ENCODE peak calls at places on chromosomes 2 and 18, in six cellular contexts. One of them, this sample, is unnamed.

GRCh38 chr2:233084488-233084887 is 24.3 kb downstream of the INPP5D start:
- DNase-seq in GM12878: peak
- DNase-seq in HepG2: no peak
- DNase-seq in K562: no peak
- DNase-seq in SK-N-SH: no peak
- DNase-seq in H1: no peak
- DNase-seq in this sample: no peak

GRCh38 chr2:210663574-210663973 is 107.2 kb downstream of the CPS1 start:
- DNase-seq in GM12878: no peak
- DNase-seq in SK-N-SH: peak
- DNase-seq in H1: no peak
- DNase-seq in K562: no peak
- DNase-seq in HepG2: peak
- DNase-seq in this sample: no peak

GRCh38 chr2:87996570-87996969 is 19.8 kb downstream of the RNU2-63P start:
- DNase-seq in H1: no peak
- DNase-seq in K562: no peak
- DNase-seq in HepG2: no peak
- DNase-seq in GM12878: no peak
- DNase-seq in SK-N-SH: no peak
- DNase-seq in this sample: no peak

GRCh38 chr2:30224147-30224546 is 7.2 kb upstream of the LBH start:
- DNase-seq in HepG2: no peak
- DNase-seq in H1: no peak
- DNase-seq in K562: no peak
- DNase-seq in GM12878: no peak
- DNase-seq in SK-N-SH: no peak
- DNase-seq in this sample: no peak

GRCh38 chr2:160491922-160492371 is 1.7 kb downstream of the RBMS1 start:
- DNase-seq in H1: no peak
- DNase-seq in GM12878: no peak
- DNase-seq in SK-N-SH: no peak
- DNase-seq in HepG2: peak
- DNase-seq in K562: no peak
- DNase-seq in this sample: no peak

GRCh38 chr2:191296083-191297006 is 51.1 kb downstream of the MYO1B start:
- DNase-seq in SK-N-SH: no peak
- DNase-seq in GM12878: no peak
- DNase-seq in H1: no peak
- DNase-seq in K562: no peak
- DNase-seq in HepG2: no peak
- DNase-seq in this sample: no peak

GRCh38 chr18:76348267-76349066 is 146.6 kb downstream of the ZNF516 start:
- DNase-seq in SK-N-SH: no peak
- DNase-seq in K562: no peak
- DNase-seq in GM12878: no peak
- DNase-seq in H1: no peak
- DNase-seq in HepG2: peak
- DNase-seq in this sample: no peak

GRCh38 chr2:32688511-32688910 is 60.7 kb downstream of the TTC27 start:
- DNase-seq in H1: no peak
- DNase-seq in K562: no peak
- DNase-seq in HepG2: no peak
- DNase-seq in SK-N-SH: no peak
- DNase-seq in GM12878: no peak
- DNase-seq in this sample: no peak

GRCh38 chr2:44269831-44270230 is 5.4 kb upstream of the SLC3A1 start:
- DNase-seq in HepG2: no peak
- DNase-seq in SK-N-SH: no peak
- DNase-seq in K562: no peak
- DNase-seq in H1: no peak
- DNase-seq in GM12878: no peak
- DNase-seq in this sample: no peak

GRCh38 chr18:61352611-61353010 is 19.4 kb downstream of the CDH20 start:
- DNase-seq in K562: no peak
- DNase-seq in GM12878: no peak
- DNase-seq in HepG2: no peak
- DNase-seq in H1: no peak
- DNase-seq in SK-N-SH: no peak
- DNase-seq in this sample: no peak

GRCh38 chr2:26324903-26325302 is 21.0 kb upstream of the SELENOI start:
- DNase-seq in GM12878: no peak
- DNase-seq in H1: no peak
- DNase-seq in K562: no peak
- DNase-seq in SK-N-SH: no peak
- DNase-seq in HepG2: no peak
- DNase-seq in this sample: no peak

GRCh38 chr18:37456395-37456794 is 109.2 kb downstream of the CELF4 start:
- DNase-seq in GM12878: no peak
- DNase-seq in SK-N-SH: no peak
- DNase-seq in H1: no peak
- DNase-seq in K562: no peak
- DNase-seq in HepG2: no peak
- DNase-seq in this sample: no peak

GRCh38 chr2:113218283-113219091 is 44.7 kb downstream of the PSD4 start:
- DNase-seq in SK-N-SH: no peak
- DNase-seq in K562: no peak
- DNase-seq in HepG2: peak
- DNase-seq in GM12878: no peak
- DNase-seq in H1: no peak
- DNase-seq in this sample: no peak

GRCh38 chr18:21636769-21637168 is 24.7 kb downstream of the SNRPD1 start:
- DNase-seq in K562: no peak
- DNase-seq in SK-N-SH: no peak
- DNase-seq in GM12878: no peak
- DNase-seq in HepG2: no peak
- DNase-seq in H1: no peak
- DNase-seq in this sample: no peak

GRCh38 chr2:28423856-28424605 is 31.4 kb downstream of the FOSL2 start:
- DNase-seq in SK-N-SH: peak
- DNase-seq in H1: no peak
- DNase-seq in HepG2: no peak
- DNase-seq in GM12878: no peak
- DNase-seq in K562: no peak
- DNase-seq in this sample: no peak

GRCh38 chr2:134466141-134466540 is 212.3 kb downstream of the MGAT5 start:
- DNase-seq in H1: peak
- DNase-seq in SK-N-SH: peak
- DNase-seq in HepG2: peak
- DNase-seq in K562: no peak
- DNase-seq in GM12878: peak
- DNase-seq in this sample: peak

GRCh38 chr18:22057908-22058527 is 111.4 kb upstream of the GATA6 start:
- DNase-seq in GM12878: no peak
- DNase-seq in H1: no peak
- DNase-seq in K562: no peak
- DNase-seq in HepG2: peak
- DNase-seq in SK-N-SH: no peak
- DNase-seq in this sample: no peak

GRCh38 chr2:237774811-237775553 is 23.6 kb upstream of the RBM44 start:
- DNase-seq in SK-N-SH: peak
- DNase-seq in H1: peak
- DNase-seq in HepG2: peak
- DNase-seq in K562: peak
- DNase-seq in GM12878: peak
- DNase-seq in this sample: peak

GRCh38 chr2:16204251-16204650 is 263.9 kb downstream of the MYCN start:
- DNase-seq in GM12878: no peak
- DNase-seq in SK-N-SH: no peak
- DNase-seq in HepG2: no peak
- DNase-seq in H1: no peak
- DNase-seq in K562: no peak
- DNase-seq in this sample: no peak

GRCh38 chr2:119247844-119248271 is 24.2 kb downstream of the STEAP3 start:
- DNase-seq in GM12878: no peak
- DNase-seq in SK-N-SH: no peak
- DNase-seq in K562: no peak
- DNase-seq in HepG2: no peak
- DNase-seq in H1: no peak
- DNase-seq in this sample: no peak

GRCh38 chr2:213069531-213069930 is 81.9 kb downstream of the IKZF2 start:
- DNase-seq in K562: no peak
- DNase-seq in SK-N-SH: no peak
- DNase-seq in H1: no peak
- DNase-seq in GM12878: no peak
- DNase-seq in HepG2: no peak
- DNase-seq in this sample: no peak

GRCh38 chr2:57965961-57966360 is 80.6 kb upstream of the VRK2 start:
- DNase-seq in HepG2: no peak
- DNase-seq in H1: no peak
- DNase-seq in GM12878: no peak
- DNase-seq in K562: no peak
- DNase-seq in SK-N-SH: no peak
- DNase-seq in this sample: no peak

GRCh38 chr2:45929674-45930395 is 278.4 kb downstream of the PRKCE start:
- DNase-seq in HepG2: no peak
- DNase-seq in H1: no peak
- DNase-seq in SK-N-SH: no peak
- DNase-seq in K562: no peak
- DNase-seq in GM12878: no peak
- DNase-seq in this sample: no peak

GRCh38 chr2:129768485-129769258 is 210.8 kb upstream of the RAB6C start:
- DNase-seq in SK-N-SH: no peak
- DNase-seq in H1: no peak
- DNase-seq in K562: no peak
- DNase-seq in HepG2: no peak
- DNase-seq in GM12878: no peak
- DNase-seq in this sample: no peak

GRCh38 chr2:23803965-23804542 is 122.9 kb downstream of the ATAD2B start:
- DNase-seq in H1: no peak
- DNase-seq in SK-N-SH: peak
- DNase-seq in GM12878: no peak
- DNase-seq in HepG2: peak
- DNase-seq in K562: peak
- DNase-seq in this sample: no peak

GRCh38 chr18:79329786-79330185 is 65.9 kb upstream of the NFATC1 start:
- DNase-seq in GM12878: no peak
- DNase-seq in HepG2: no peak
- DNase-seq in SK-N-SH: no peak
- DNase-seq in H1: peak
- DNase-seq in K562: no peak
- DNase-seq in this sample: no peak

GRCh38 chr2:152176113-152176714 is 651 bp upstream of the STAM2 start:
- DNase-seq in K562: no peak
- DNase-seq in H1: no peak
- DNase-seq in SK-N-SH: no peak
- DNase-seq in GM12878: no peak
- DNase-seq in HepG2: peak
- DNase-seq in this sample: no peak

GRCh38 chr2:37634914-37635358 is 36.5 kb downstream of the CDC42EP3 start:
- DNase-seq in SK-N-SH: no peak
- DNase-seq in H1: no peak
- DNase-seq in HepG2: no peak
- DNase-seq in K562: no peak
- DNase-seq in GM12878: no peak
- DNase-seq in this sample: no peak

GRCh38 chr2:31255911-31256571 is 22.1 kb downstream of the EHD3 start:
- DNase-seq in H1: no peak
- DNase-seq in SK-N-SH: no peak
- DNase-seq in HepG2: no peak
- DNase-seq in K562: no peak
- DNase-seq in GM12878: peak
- DNase-seq in this sample: no peak

GRCh38 chr18:74946646-74947045 is 262.3 kb downstream of the PTGR3 start:
- DNase-seq in GM12878: no peak
- DNase-seq in H1: no peak
- DNase-seq in K562: no peak
- DNase-seq in HepG2: no peak
- DNase-seq in SK-N-SH: peak
- DNase-seq in this sample: no peak
- H3K27ac ChIP-seq in GM12878: no peak
- H3K27ac ChIP-seq in H1: no peak
- H3K27ac ChIP-seq in K562: no peak
- H3K27ac ChIP-seq in HepG2: no peak
- H3K27ac ChIP-seq in SK-N-SH: no peak
- H3K27ac ChIP-seq in this sample: no peak

DNA sequence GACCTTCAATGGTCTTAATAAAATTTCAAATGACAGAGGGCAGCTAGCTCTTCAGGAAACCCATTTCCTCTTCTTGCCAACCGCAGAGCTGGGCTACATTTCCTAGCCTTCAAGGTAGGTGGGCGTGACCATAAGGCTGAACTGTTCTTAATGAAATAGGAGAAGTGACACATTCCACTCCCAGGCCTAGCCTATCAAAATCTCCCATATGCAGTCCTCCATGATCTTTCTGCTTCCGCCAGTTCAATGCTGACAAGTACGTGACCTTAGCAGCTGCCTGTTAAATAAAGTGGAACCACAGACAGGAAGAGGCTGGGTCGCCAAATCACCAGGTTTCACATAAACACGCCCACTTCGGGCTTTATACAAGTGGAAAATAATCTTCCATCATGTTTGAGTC is 13.2 kb downstream of the SERPINE2 start:
- DNase-seq in SK-N-SH: no peak
- DNase-seq in K562: peak
- DNase-seq in GM12878: peak
- DNase-seq in H1: no peak
- DNase-seq in HepG2: no peak
- DNase-seq in this sample: no peak
- TF ChIP-seq RAD21 in SK-N-SH: no peak
- TF ChIP-seq RAD21 in K562: no peak
- TF ChIP-seq RAD21 in GM12878: no peak
- TF ChIP-seq RAD21 in H1: no peak
- TF ChIP-seq RAD21 in HepG2: no peak
- TF ChIP-seq RAD21 in this sample: no peak

GRCh38 chr2:21822505-21822904 is 698.7 kb downstream of the TDRD15 start:
- DNase-seq in K562: no peak
- DNase-seq in HepG2: no peak
- DNase-seq in H1: no peak
- DNase-seq in SK-N-SH: no peak
- DNase-seq in GM12878: no peak
- DNase-seq in this sample: no peak
- TF ChIP-seq SIN3A in K562: no peak
- TF ChIP-seq SIN3A in HepG2: no peak
- TF ChIP-seq SIN3A in H1: no peak
- TF ChIP-seq SIN3A in SK-N-SH: no peak
- TF ChIP-seq SIN3A in GM12878: no peak
- TF ChIP-seq SIN3A in this sample: no peak

GRCh38 chr18:573385-573784 is 6.8 kb upstream of the CETN1 start:
- DNase-seq in HepG2: peak
- DNase-seq in GM12878: no peak
- DNase-seq in SK-N-SH: no peak
- DNase-seq in K562: no peak
- DNase-seq in H1: no peak
- DNase-seq in this sample: no peak

GRCh38 chr18:568731-569130 is 11.4 kb upstream of the CETN1 start:
- DNase-seq in GM12878: no peak
- DNase-seq in H1: no peak
- DNase-seq in HepG2: no peak
- DNase-seq in K562: no peak
- DNase-seq in SK-N-SH: no peak
- DNase-seq in this sample: no peak

GRCh38 chr18:572499-573289 is 7.5 kb upstream of the CETN1 start:
- DNase-seq in SK-N-SH: no peak
- DNase-seq in H1: no peak
- DNase-seq in HepG2: peak
- DNase-seq in GM12878: no peak
- DNase-seq in K562: no peak
- DNase-seq in this sample: no peak

GRCh38 chr18:567119-567518 is 13.1 kb upstream of the CETN1 start:
- DNase-seq in H1: no peak
- DNase-seq in HepG2: no peak
- DNase-seq in SK-N-SH: no peak
- DNase-seq in K562: no peak
- DNase-seq in GM12878: no peak
- DNase-seq in this sample: no peak

GRCh38 chr18:570256-570655 is 9.9 kb upstream of the CETN1 start:
- DNase-seq in H1: no peak
- DNase-seq in GM12878: no peak
- DNase-seq in SK-N-SH: no peak
- DNase-seq in HepG2: no peak
- DNase-seq in K562: no peak
- DNase-seq in this sample: no peak
- H3K27ac ChIP-seq in H1: no peak
- H3K27ac ChIP-seq in GM12878: no peak
- H3K27ac ChIP-seq in SK-N-SH: no peak
- H3K27ac ChIP-seq in HepG2: no peak
- H3K27ac ChIP-seq in K562: no peak
- H3K27ac ChIP-seq in this sample: no peak

This sample was measured in HCT116.